ENCODE peak calls at places on chromosomes 1 and 21, in seven cellular contexts. R is neuronal stem cell, J is PC-3, U is breast epithelium, P is iPS DF 6.9, N is HFF-Myc, T is hepatocyte. D is an unnamed sample.
A peak's percentile ranks its signal among the peaks of the same experiment; 100 is the strongest.

GRCh38 chr1:1200876-1201810 is 5.2 kb downstream of the TNFRSF18 start:
- DNase-seq in R (peak; percentile 27), J (peak; percentile 48), U (no peak), P (no peak), N (no peak), T (peak; percentile 84), D (no peak)

GRCh38 chr1:156646738-156647211 is 4.9 kb downstream of the BCAN start:
- DNase-seq in R (no peak), J (no peak), U (no peak), P (no peak), N (no peak), T (no peak), D (no peak)

GRCh38 chr1:51960262-51960661 is 30.2 kb downstream of the RAB3B start:
- DNase-seq in R (no peak), J (no peak), U (no peak), P (no peak), N (no peak), T (peak; percentile 59), D (no peak)

GRCh38 chr1:38489844-38490270 is 369.7 kb downstream of the RRAGC start:
- DNase-seq in R (no peak), J (peak; percentile 44), U (no peak), P (peak; percentile 97), N (peak; percentile 9), T (peak; percentile 30), D (no peak)

GRCh38 chr1:160575112-160575664 is 4.1 kb downstream of the CD84 start:
- DNase-seq in R (no peak), J (no peak), U (no peak), P (no peak), N (no peak), T (no peak), D (no peak)

GRCh38 chr1:45348020-45348419 is 7.8 kb upstream of the MUTYH start:
- DNase-seq in R (no peak), J (peak; percentile 48), U (no peak), P (no peak), N (no peak), T (no peak), D (no peak)

GRCh38 chr1:190578015-190578414 is 100.4 kb upstream of the BRINP3 start:
- DNase-seq in R (no peak), J (no peak), U (no peak), P (no peak), N (peak; percentile 1), T (no peak), D (no peak)

GRCh38 chr1:86155807-86156561 is 588 bp downstream of the COL24A1 start:
- DNase-seq in R (peak; percentile 18), J (no peak), U (no peak), P (no peak), N (no peak), T (peak; percentile 54), D (peak; percentile 85)

GRCh38 chr1:152928671-152929070 is 18.3 kb upstream of the SPRR5 start:
- DNase-seq in R (no peak), J (no peak), U (no peak), P (no peak), N (no peak), T (no peak), D (no peak)

GRCh38 chr1:68011786-68012375 is 38.5 kb downstream of the DIRAS3 start:
- DNase-seq in R (no peak), J (no peak), U (no peak), P (no peak), N (no peak), T (no peak), D (no peak)

GRCh38 chr1:164337885-164338284 is 221.1 kb upstream of the PBX1 start:
- DNase-seq in R (no peak), J (peak; percentile 40), U (no peak), P (no peak), N (no peak), T (peak; percentile 17), D (no peak)

GRCh38 chr1:34379911-34380310 is 203.2 kb downstream of the C1orf94 start:
- DNase-seq in R (no peak), J (no peak), U (no peak), P (no peak), N (no peak), T (no peak), D (no peak)

GRCh38 chr1:163337631-163338030 is 15.9 kb downstream of the NUF2 start:
- DNase-seq in R (no peak), J (no peak), U (no peak), P (no peak), N (no peak), T (no peak), D (no peak)

GRCh38 chr1:89995595-89996397 is 886 bp downstream of the ZNF326 start:
- DNase-seq in R (no peak), J (peak; percentile 37), U (no peak), P (no peak), N (no peak), T (no peak), D (no peak)

GRCh38 chr1:47697616-47698335 is 259.9 kb downstream of the FOXD2 start:
- DNase-seq in R (no peak), J (no peak), U (no peak), P (no peak), N (no peak), T (peak; percentile 69), D (peak; percentile 13)

GRCh38 chr1:180935326-180936109 is 22.8 kb downstream of the KIAA1614 start:
- DNase-seq in R (no peak), J (no peak), U (no peak), P (no peak), N (no peak), T (peak; percentile 53), D (no peak)

GRCh38 chr21:36079010-36079649 is 9.3 kb downstream of the CBR1 start:
- DNase-seq in R (no peak), J (no peak), U (no peak), P (no peak), N (no peak), T (no peak), D (no peak)

GRCh38 chr1:167826127-167826526 is 87.8 kb downstream of the ADCY10 start:
- DNase-seq in R (no peak), J (no peak), U (no peak), P (no peak), N (no peak), T (no peak), D (no peak)

GRCh38 chr1:152745289-152745704 is 12.5 kb upstream of the KPRP start:
- DNase-seq in R (no peak), J (peak; percentile 65), U (no peak), P (no peak), N (no peak), T (no peak), D (no peak)

GRCh38 chr1:20168547-20169491 is 17.1 kb upstream of the UBXN10 start:
- DNase-seq in R (no peak), J (no peak), U (no peak), P (no peak), N (no peak), T (no peak), D (no peak)

GRCh38 chr1:19456915-19457554 is 28.3 kb downstream of the CAPZB start:
- DNase-seq in R (peak; percentile 86), J (no peak), U (no peak), P (no peak), N (no peak), T (no peak), D (no peak)

GRCh38 chr1:61100578-61100977 is 18.2 kb downstream of the NFIA start:
- DNase-seq in R (no peak), J (no peak), U (no peak), P (no peak), N (no peak), T (no peak), D (no peak)

GRCh38 chr1:61098906-61099437 is 16.6 kb downstream of the NFIA start:
- DNase-seq in R (no peak), J (no peak), U (no peak), P (no peak), N (no peak), T (no peak), D (no peak)

GRCh38 chr1:61098333-61098732 is 16.0 kb downstream of the NFIA start:
- DNase-seq in R (no peak), J (no peak), U (no peak), P (no peak), N (no peak), T (no peak), D (no peak)

GRCh38 chr1:61104213-61104612 is 21.9 kb downstream of the NFIA start:
- DNase-seq in R (no peak), J (no peak), U (no peak), P (no peak), N (no peak), T (no peak), D (no peak)

GRCh38 chr1:61101461-61102440 is 19.4 kb downstream of the NFIA start:
- DNase-seq in R (no peak), J (no peak), U (no peak), P (no peak), N (no peak), T (no peak), D (no peak)
- H3K4me3 ChIP-seq in R (no peak overlapping the region), J (no peak overlapping the region), U (peak overlapping the region; percentile 14), P (no peak overlapping the region), N (no peak overlapping the region), T (no peak overlapping the region), D (no peak overlapping the region)

DNA sequence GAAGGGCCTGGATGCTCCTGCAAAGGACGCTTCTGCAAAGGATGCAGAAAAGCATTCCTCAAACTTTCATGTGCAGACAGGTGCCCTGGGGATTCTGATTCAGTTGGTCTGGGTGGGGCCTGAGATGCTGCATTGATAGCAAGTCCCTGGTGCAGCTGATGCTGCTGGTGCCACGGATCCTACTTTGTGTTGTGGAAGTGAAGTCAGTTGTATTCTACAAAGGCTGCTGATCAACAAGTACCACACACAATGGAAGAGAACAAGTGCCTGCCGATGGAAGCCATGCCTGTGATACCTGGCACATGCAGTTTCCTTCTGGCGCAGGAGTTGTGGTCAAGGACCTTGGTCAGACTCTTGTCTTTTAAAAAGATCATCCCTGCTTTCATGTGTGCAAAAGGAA is 478.8 kb downstream of the CAMTA1 start:
- DNase-seq in R (no peak), J (no peak), U (no peak), P (no peak), N (no peak), T (no peak), D (no peak)
- H3K4me3 ChIP-seq in R (no peak overlapping the region), J (no peak overlapping the region), U (no peak overlapping the region), P (no peak overlapping the region), N (no peak overlapping the region), T (no peak overlapping the region), D (no peak overlapping the region)

GRCh38 chr21:7953058-7953457 is 2568.3 kb upstream of the TPTE start:
- DNase-seq in R (no peak), J (no peak), U (no peak), P (no peak), N (no peak), T (no peak), D (no peak)
- H3K4me3 ChIP-seq in R (peak overlapping the region; percentile 45), J (no peak overlapping the region), U (no peak overlapping the region), P (no peak overlapping the region), N (no peak overlapping the region), T (no peak overlapping the region), D (no peak overlapping the region)

GRCh38 chr1:113868387-113869083 is 3.0 kb downstream of the PTPN22 start:
- DNase-seq in R (no peak), J (peak; percentile 68), U (no peak), P (no peak), N (no peak), T (no peak), D (no peak)

GRCh38 chr1:113872219-113872934 is 865 bp upstream of the PTPN22 start:
- DNase-seq in R (no peak), J (no peak), U (no peak), P (no peak), N (no peak), T (no peak), D (no peak)

GRCh38 chr1:113871597-113872113 is at the start of gene PTPN22:
- DNase-seq in R (no peak), J (peak; percentile 57), U (no peak), P (no peak), N (peak; percentile 38), T (no peak), D (no peak)

GRCh38 chr1:113874017-113874879 is 2.7 kb upstream of the PTPN22 start:
- DNase-seq in R (no peak), J (peak; percentile 61), U (no peak), P (peak; percentile 18), N (no peak), T (peak; percentile 10), D (no peak)

GRCh38 chr1:113870778-113871177 is 734 bp downstream of the PTPN22 start:
- DNase-seq in R (no peak), J (no peak), U (no peak), P (no peak), N (no peak), T (no peak), D (no peak)
- H3K4me3 ChIP-seq in R (no peak overlapping the region), J (no peak overlapping the region), U (no peak overlapping the region), P (no peak overlapping the region), N (no peak overlapping the region), T (no peak overlapping the region), D (no peak overlapping the region)